ENCODE peak calls at places on chromosomes 7 and 10, in four cellular contexts. One of them, this sample, is unnamed. For H3K27me3, the result is how much of the 10 kb centered on the place peaks cover.

GRCh38 chr10:71985542-71986250 is 21.5 kb downstream of the CHST3 start:
- DNase-seq in endodermal cell: no peak
- DNase-seq in adrenal gland: peak
- DNase-seq in bronchial epithelial cell: no peak
- DNase-seq in this sample: no peak

GRCh38 chr7:36726311-36726710 is 2.0 kb upstream of the AOAH start:
- DNase-seq in endodermal cell: no peak
- DNase-seq in adrenal gland: no peak
- DNase-seq in bronchial epithelial cell: no peak
- DNase-seq in this sample: no peak

GRCh38 chr10:25682203-25682950 is 251.7 kb upstream of the MYO3A start:
- DNase-seq in endodermal cell: peak
- DNase-seq in adrenal gland: peak
- DNase-seq in bronchial epithelial cell: peak
- DNase-seq in this sample: peak

GRCh38 chr7:85041599-85042216 is 145.1 kb downstream of the SEMA3D start:
- DNase-seq in endodermal cell: peak
- DNase-seq in adrenal gland: peak
- DNase-seq in bronchial epithelial cell: peak
- DNase-seq in this sample: peak

GRCh38 chr10:96834121-96834520 is 2.0 kb downstream of the LCOR start:
- DNase-seq in endodermal cell: no peak
- DNase-seq in adrenal gland: no peak
- DNase-seq in bronchial epithelial cell: peak
- DNase-seq in this sample: no peak

GRCh38 chr7:31687024-31687423 is at the start of gene PPP1R17:
- DNase-seq in endodermal cell: peak
- DNase-seq in adrenal gland: no peak
- DNase-seq in bronchial epithelial cell: no peak
- DNase-seq in this sample: no peak

GRCh38 chr7:123601530-123601929 is at the start of gene ASB15:
- DNase-seq in endodermal cell: no peak
- DNase-seq in adrenal gland: no peak
- DNase-seq in bronchial epithelial cell: no peak
- DNase-seq in this sample: no peak

GRCh38 chr7:105010538-105011523 is 3.2 kb upstream of the KMT2E start:
- DNase-seq in endodermal cell: no peak
- DNase-seq in adrenal gland: peak
- DNase-seq in bronchial epithelial cell: no peak
- DNase-seq in this sample: no peak

GRCh38 chr10:100970076-100970913 is 991 bp downstream of the SEMA4G start:
- DNase-seq in endodermal cell: peak
- DNase-seq in adrenal gland: no peak
- DNase-seq in bronchial epithelial cell: peak
- DNase-seq in this sample: no peak

GRCh38 chr10:58573970-58574538 is 61.4 kb downstream of the BICC1 start:
- DNase-seq in endodermal cell: no peak
- DNase-seq in adrenal gland: no peak
- DNase-seq in bronchial epithelial cell: no peak
- DNase-seq in this sample: no peak

GRCh38 chr10:68111580-68111979 is 2.3 kb downstream of the MYPN start:
- DNase-seq in endodermal cell: no peak
- DNase-seq in adrenal gland: no peak
- DNase-seq in bronchial epithelial cell: no peak
- DNase-seq in this sample: no peak

GRCh38 chr10:68109312-68109711 is at the start of gene MYPN:
- DNase-seq in endodermal cell: no peak
- DNase-seq in adrenal gland: no peak
- DNase-seq in bronchial epithelial cell: no peak
- DNase-seq in this sample: no peak

GRCh38 chr10:68112837-68113236 is 3.5 kb downstream of the MYPN start:
- DNase-seq in endodermal cell: no peak
- DNase-seq in adrenal gland: no peak
- DNase-seq in bronchial epithelial cell: no peak
- DNase-seq in this sample: no peak

GRCh38 chr10:68107651-68108449 is 1.4 kb upstream of the MYPN start:
- DNase-seq in endodermal cell: no peak
- DNase-seq in adrenal gland: no peak
- DNase-seq in bronchial epithelial cell: no peak
- DNase-seq in this sample: no peak

DNA sequence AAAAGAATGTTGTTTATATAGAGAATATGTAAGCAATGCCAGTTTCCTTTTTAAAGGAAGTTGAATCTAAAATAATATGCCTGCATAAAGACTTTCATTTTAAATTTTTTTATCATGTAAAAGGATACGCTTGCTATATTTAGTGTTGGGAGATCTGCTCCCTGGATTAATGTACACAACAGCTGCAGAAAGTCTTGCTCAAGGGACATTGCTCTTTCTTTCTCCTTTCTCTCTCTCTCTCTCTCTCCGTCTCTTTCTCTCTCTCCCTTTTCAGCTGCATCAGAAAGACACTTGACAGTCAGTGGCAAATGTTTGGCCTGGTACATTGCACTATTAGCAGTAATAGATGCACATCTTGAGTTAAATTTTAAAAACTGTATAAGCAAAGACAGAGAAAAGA is 739 bp downstream of the MYPN start:
- DNase-seq in endodermal cell: no peak
- DNase-seq in adrenal gland: no peak
- DNase-seq in bronchial epithelial cell: no peak
- DNase-seq in this sample: no peak
- H3K4me3 ChIP-seq in endodermal cell: no peak
- H3K4me3 ChIP-seq in adrenal gland: no peak
- H3K4me3 ChIP-seq in bronchial epithelial cell: no peak
- H3K4me3 ChIP-seq in this sample: peak

GRCh38 chr7:1348836-1349335 is 110.4 kb downstream of the MICALL2 start:
- DNase-seq in endodermal cell: no peak
- DNase-seq in adrenal gland: no peak
- DNase-seq in bronchial epithelial cell: no peak
- DNase-seq in this sample: no peak
- H3K27me3 ChIP-seq in endodermal cell: under half
- H3K27me3 ChIP-seq in adrenal gland: under half
- H3K27me3 ChIP-seq in bronchial epithelial cell: under half
- H3K27me3 ChIP-seq in this sample: under half

GRCh38 chr7:125061776-125062397 is 132.3 kb upstream of the POT1 start:
- DNase-seq in endodermal cell: no peak
- DNase-seq in adrenal gland: peak
- DNase-seq in bronchial epithelial cell: peak
- DNase-seq in this sample: peak
- H3K4me3 ChIP-seq in endodermal cell: no peak
- H3K4me3 ChIP-seq in adrenal gland: no peak
- H3K4me3 ChIP-seq in bronchial epithelial cell: no peak
- H3K4me3 ChIP-seq in this sample: no peak

DNA sequence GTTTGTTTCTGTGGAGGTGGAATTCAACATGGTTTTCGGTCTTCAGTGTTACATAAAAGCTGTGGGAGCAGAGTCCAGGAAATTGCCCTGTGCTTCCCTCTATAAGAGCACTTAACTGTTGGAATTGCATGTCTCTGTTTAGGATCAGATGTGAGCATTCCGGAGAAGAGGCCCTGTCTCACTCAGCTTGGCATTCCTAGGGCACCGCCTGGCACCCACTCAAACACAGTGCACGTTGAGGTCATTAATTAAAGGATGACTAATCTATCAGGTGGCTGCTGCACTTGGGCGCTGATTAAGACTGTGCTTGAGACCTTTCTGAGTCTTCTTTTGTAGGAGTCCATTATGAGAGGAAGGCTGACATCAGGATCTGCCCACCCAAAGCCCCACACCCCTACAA is 82.8 kb upstream of the VIPR2 start:
- DNase-seq in endodermal cell: no peak
- DNase-seq in adrenal gland: peak
- DNase-seq in bronchial epithelial cell: peak
- DNase-seq in this sample: peak
- H3K27me3 ChIP-seq in endodermal cell: under half
- H3K27me3 ChIP-seq in adrenal gland: under half
- H3K27me3 ChIP-seq in bronchial epithelial cell: under half
- H3K27me3 ChIP-seq in this sample: under half

GRCh38 chr10:117140525-117140902 is 2.4 kb upstream of the VAX1 start:
- DNase-seq in endodermal cell: peak
- DNase-seq in adrenal gland: no peak
- DNase-seq in bronchial epithelial cell: no peak
- DNase-seq in this sample: no peak
- H3K4me3 ChIP-seq in endodermal cell: no peak
- H3K4me3 ChIP-seq in adrenal gland: no peak
- H3K4me3 ChIP-seq in bronchial epithelial cell: no peak
- H3K4me3 ChIP-seq in this sample: no peak

GRCh38 chr10:119189811-119190282 is 11.2 kb upstream of the PRDX3 start:
- DNase-seq in endodermal cell: no peak
- DNase-seq in adrenal gland: no peak
- DNase-seq in bronchial epithelial cell: peak
- DNase-seq in this sample: peak

GRCh38 chr10:119190954-119191619 is 12.5 kb upstream of the PRDX3 start:
- DNase-seq in endodermal cell: no peak
- DNase-seq in adrenal gland: no peak
- DNase-seq in bronchial epithelial cell: no peak
- DNase-seq in this sample: no peak

GRCh38 chr10:119190353-119190752 is 11.7 kb upstream of the PRDX3 start:
- DNase-seq in endodermal cell: no peak
- DNase-seq in adrenal gland: no peak
- DNase-seq in bronchial epithelial cell: peak
- DNase-seq in this sample: peak

DNA sequence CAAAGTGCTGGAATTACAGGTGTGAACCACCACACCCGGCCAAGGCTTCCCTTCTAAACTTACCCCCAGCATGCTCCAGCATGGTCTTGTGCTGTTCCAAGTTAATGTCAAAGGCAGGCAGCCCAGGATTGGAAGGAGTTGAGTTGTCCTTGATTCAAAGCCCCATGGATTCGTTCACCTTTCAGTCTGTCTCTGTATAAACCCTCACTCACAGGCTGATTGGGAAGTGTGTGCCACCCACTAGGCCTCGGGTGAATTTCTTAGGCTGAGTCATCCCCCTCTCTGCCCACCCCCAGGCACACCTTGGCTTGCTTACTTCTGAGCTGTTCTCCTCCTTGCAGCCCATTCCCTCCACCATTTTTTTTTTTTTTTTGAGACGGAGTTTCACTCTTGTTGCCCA is 13.3 kb upstream of the PRDX3 start:
- DNase-seq in endodermal cell: no peak
- DNase-seq in adrenal gland: no peak
- DNase-seq in bronchial epithelial cell: peak
- DNase-seq in this sample: peak
- H3K27me3 ChIP-seq in endodermal cell: under half
- H3K27me3 ChIP-seq in adrenal gland: under half
- H3K27me3 ChIP-seq in bronchial epithelial cell: under half
- H3K27me3 ChIP-seq in this sample: under half

This sample was measured in MG63.